ENCODE peak calls at places on chromosomes 1 and 21, in four cellular contexts. One of them, this sample, is unnamed.

GRCh38 chr1:242691603-242691945 is 167.1 kb upstream of the PLD5 start:
- DNase-seq in adrenal gland: no peak
- DNase-seq in NB4: no peak
- DNase-seq in tibial nerve: no peak
- DNase-seq in this sample: no peak

GRCh38 chr1:171245458-171246064 is 2.7 kb upstream of the FMO1 start:
- DNase-seq in adrenal gland: peak
- DNase-seq in NB4: peak
- DNase-seq in tibial nerve: peak
- DNase-seq in this sample: no peak

GRCh38 chr1:116474921-116475849 is 95.6 kb downstream of the CD58 start:
- DNase-seq in adrenal gland: no peak
- DNase-seq in NB4: no peak
- DNase-seq in tibial nerve: no peak
- DNase-seq in this sample: no peak

GRCh38 chr1:59750612-59751395 is 63.9 kb upstream of the HOOK1 start:
- DNase-seq in adrenal gland: peak
- DNase-seq in NB4: no peak
- DNase-seq in tibial nerve: peak
- DNase-seq in this sample: no peak

GRCh38 chr1:25095635-25096200 is 136.6 kb downstream of the SYF2 start:
- DNase-seq in adrenal gland: no peak
- DNase-seq in NB4: peak
- DNase-seq in tibial nerve: no peak
- DNase-seq in this sample: no peak

GRCh38 chr21:14454642-14455009 is 71.7 kb upstream of the HSPA13 start:
- DNase-seq in adrenal gland: no peak
- DNase-seq in NB4: no peak
- DNase-seq in tibial nerve: no peak
- DNase-seq in this sample: no peak

GRCh38 chr1:119613769-119614358 is 34.2 kb downstream of the ZNF697 start:
- DNase-seq in adrenal gland: peak
- DNase-seq in NB4: peak
- DNase-seq in tibial nerve: peak
- DNase-seq in this sample: peak

GRCh38 chr1:30353637-30354036 is 369.7 kb downstream of the MATN1 start:
- DNase-seq in adrenal gland: no peak
- DNase-seq in NB4: no peak
- DNase-seq in tibial nerve: no peak
- DNase-seq in this sample: no peak

GRCh38 chr1:226452981-226453380 is 45.1 kb upstream of the PARP1 start:
- DNase-seq in adrenal gland: no peak
- DNase-seq in NB4: no peak
- DNase-seq in tibial nerve: no peak
- DNase-seq in this sample: no peak

GRCh38 chr1:110610084-110610483 is 3.9 kb upstream of the KCNA2 start:
- DNase-seq in adrenal gland: no peak
- DNase-seq in NB4: no peak
- DNase-seq in tibial nerve: no peak
- DNase-seq in this sample: peak

GRCh38 chr1:219072329-219072728 is 101.3 kb upstream of the LYPLAL1 start:
- DNase-seq in adrenal gland: no peak
- DNase-seq in NB4: no peak
- DNase-seq in tibial nerve: no peak
- DNase-seq in this sample: no peak

GRCh38 chr1:219081943-219082925 is 91.4 kb upstream of the LYPLAL1 start:
- DNase-seq in adrenal gland: no peak
- DNase-seq in NB4: peak
- DNase-seq in tibial nerve: no peak
- DNase-seq in this sample: no peak

GRCh38 chr1:219074084-219074728 is 99.5 kb upstream of the LYPLAL1 start:
- DNase-seq in adrenal gland: no peak
- DNase-seq in NB4: no peak
- DNase-seq in tibial nerve: no peak
- DNase-seq in this sample: no peak

GRCh38 chr1:219071209-219071608 is 102.5 kb upstream of the LYPLAL1 start:
- DNase-seq in adrenal gland: no peak
- DNase-seq in NB4: no peak
- DNase-seq in tibial nerve: no peak
- DNase-seq in this sample: no peak

DNA sequence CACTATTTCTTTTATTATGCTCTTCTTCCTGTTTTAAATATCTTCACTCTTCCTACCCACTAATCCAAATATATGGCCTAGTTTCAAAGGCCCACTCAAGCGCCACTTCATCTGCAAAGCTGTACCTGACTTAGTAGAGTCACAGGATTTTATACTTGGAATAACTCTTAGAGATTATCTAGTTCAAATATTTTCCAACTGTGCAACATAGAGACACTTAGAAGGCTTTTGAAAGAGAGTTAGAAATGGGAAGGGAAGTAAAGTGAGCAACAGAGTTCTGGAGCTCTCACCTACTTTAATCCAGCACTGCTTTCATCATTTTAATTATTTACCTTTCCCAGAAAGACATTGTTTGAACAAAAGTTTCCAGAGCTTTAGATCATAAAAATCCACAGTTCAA is 97.1 kb upstream of the LYPLAL1 start:
- DNase-seq in adrenal gland: no peak
- DNase-seq in NB4: no peak
- DNase-seq in tibial nerve: no peak
- DNase-seq in this sample: no peak
- TF ChIP-seq CTCF in adrenal gland: no peak
- TF ChIP-seq CTCF in NB4: no peak
- TF ChIP-seq CTCF in tibial nerve: no peak
- TF ChIP-seq CTCF in this sample: no peak

DNA sequence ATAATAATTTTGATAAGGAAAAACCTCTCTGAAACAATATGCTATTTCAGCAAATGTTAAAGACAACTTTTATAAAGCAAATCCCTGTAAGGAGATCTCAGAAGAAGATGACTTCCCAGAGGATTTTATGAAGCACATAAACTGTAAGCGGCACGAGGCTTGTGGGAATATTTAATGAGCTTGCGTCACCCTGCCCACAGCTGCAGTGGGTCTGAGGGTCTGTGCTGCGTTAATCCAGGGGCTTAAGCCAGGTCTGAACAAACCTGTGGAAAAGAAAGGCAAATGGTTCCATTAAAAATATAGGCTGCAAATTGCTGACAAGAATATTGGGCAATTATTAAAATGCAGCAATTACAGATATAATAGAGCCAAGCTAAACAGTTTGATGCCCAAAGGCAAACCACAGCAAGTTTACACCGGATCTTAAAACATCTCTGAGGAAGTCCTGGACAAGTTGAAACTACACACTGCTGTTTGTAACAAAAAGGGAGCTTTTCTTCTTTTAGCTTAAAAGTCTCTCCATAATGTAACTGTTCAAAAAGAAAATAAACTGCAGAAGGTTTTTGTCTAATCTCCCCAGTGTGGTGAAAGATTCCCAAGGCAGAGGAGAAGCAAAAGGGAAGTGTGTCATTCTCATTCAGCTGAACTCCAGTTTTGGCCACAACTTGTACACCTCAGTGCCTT is 21.8 kb downstream of the TGFBR3 start:
- DNase-seq in adrenal gland: no peak
- DNase-seq in NB4: peak
- DNase-seq in tibial nerve: no peak
- DNase-seq in this sample: no peak
- H3K4me3 ChIP-seq in adrenal gland: no peak
- H3K4me3 ChIP-seq in NB4: no peak
- H3K4me3 ChIP-seq in tibial nerve: no peak
- H3K4me3 ChIP-seq in this sample: no peak

GRCh38 chr1:5009376-5010065 is 355.1 kb downstream of the AJAP1 start:
- DNase-seq in adrenal gland: no peak
- DNase-seq in NB4: no peak
- DNase-seq in tibial nerve: no peak
- DNase-seq in this sample: peak
- TF ChIP-seq POLR2A in adrenal gland: no peak
- TF ChIP-seq POLR2A in NB4: no peak
- TF ChIP-seq POLR2A in tibial nerve: no peak
- TF ChIP-seq POLR2A in this sample: no peak

GRCh38 chr21:46552274-46552673 is 52.6 kb downstream of the S100B start:
- DNase-seq in adrenal gland: no peak
- DNase-seq in NB4: peak
- DNase-seq in tibial nerve: no peak
- DNase-seq in this sample: no peak

GRCh38 chr21:46550511-46550941 is 54.4 kb downstream of the S100B start:
- DNase-seq in adrenal gland: no peak
- DNase-seq in NB4: no peak
- DNase-seq in tibial nerve: no peak
- DNase-seq in this sample: peak

GRCh38 chr21:46549650-46550049 is 55.2 kb downstream of the S100B start:
- DNase-seq in adrenal gland: no peak
- DNase-seq in NB4: no peak
- DNase-seq in tibial nerve: no peak
- DNase-seq in this sample: peak

GRCh38 chr21:46552865-46553379 is 52.0 kb downstream of the S100B start:
- DNase-seq in adrenal gland: no peak
- DNase-seq in NB4: no peak
- DNase-seq in tibial nerve: no peak
- DNase-seq in this sample: no peak

DNA sequence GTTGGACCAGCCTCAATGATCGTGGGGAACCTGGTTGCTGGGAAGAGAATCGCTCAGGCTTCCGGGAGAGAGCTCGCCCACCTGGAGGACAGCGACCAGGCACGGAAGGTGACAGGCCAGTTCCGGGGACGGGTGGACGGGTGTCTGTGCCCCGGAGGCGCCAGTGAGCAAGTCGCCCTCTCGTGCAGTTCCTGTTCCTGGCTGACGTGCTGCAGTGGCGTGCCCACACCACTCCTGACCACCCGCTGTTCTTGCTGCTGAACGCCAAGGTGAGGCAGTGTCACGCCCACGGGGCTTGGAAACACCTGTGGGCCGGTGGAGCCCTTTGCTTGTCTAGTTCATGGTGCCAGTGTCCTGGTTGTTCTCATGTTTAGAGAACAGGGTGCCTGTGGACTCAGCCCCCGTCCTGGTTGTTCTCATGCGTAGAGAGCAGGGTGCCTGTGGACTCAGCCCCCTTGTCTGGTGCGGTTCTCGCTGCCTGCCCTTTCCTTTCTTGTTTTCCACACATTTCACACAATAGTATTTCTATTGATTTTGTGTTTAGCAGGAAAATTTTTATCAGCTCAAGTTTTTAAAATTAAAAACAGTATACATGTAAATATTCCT is 53.1 kb downstream of the S100B start:
- DNase-seq in adrenal gland: no peak
- DNase-seq in NB4: peak
- DNase-seq in tibial nerve: no peak
- DNase-seq in this sample: no peak
- TF ChIP-seq CTCF in adrenal gland: no peak
- TF ChIP-seq CTCF in NB4: no peak
- TF ChIP-seq CTCF in tibial nerve: no peak
- TF ChIP-seq CTCF in this sample: no peak

GRCh38 chr1:180920702-180921101 is 8.0 kb downstream of the KIAA1614 start:
- DNase-seq in adrenal gland: no peak
- DNase-seq in NB4: no peak
- DNase-seq in tibial nerve: no peak
- DNase-seq in this sample: no peak

GRCh38 chr1:180921891-180922636 is 9.4 kb downstream of the KIAA1614 start:
- DNase-seq in adrenal gland: no peak
- DNase-seq in NB4: no peak
- DNase-seq in tibial nerve: no peak
- DNase-seq in this sample: no peak

GRCh38 chr1:180922637-180923023 is 9.9 kb downstream of the KIAA1614 start:
- DNase-seq in adrenal gland: no peak
- DNase-seq in NB4: no peak
- DNase-seq in tibial nerve: no peak
- DNase-seq in this sample: no peak

GRCh38 chr1:180920193-180920592 is 7.5 kb downstream of the KIAA1614 start:
- DNase-seq in adrenal gland: no peak
- DNase-seq in NB4: no peak
- DNase-seq in tibial nerve: no peak
- DNase-seq in this sample: no peak

GRCh38 chr1:180921386-180921785 is 8.7 kb downstream of the KIAA1614 start:
- DNase-seq in adrenal gland: no peak
- DNase-seq in NB4: no peak
- DNase-seq in tibial nerve: no peak
- DNase-seq in this sample: no peak
- H3K4me3 ChIP-seq in adrenal gland: no peak
- H3K4me3 ChIP-seq in NB4: no peak
- H3K4me3 ChIP-seq in tibial nerve: no peak
- H3K4me3 ChIP-seq in this sample: no peak

DNA sequence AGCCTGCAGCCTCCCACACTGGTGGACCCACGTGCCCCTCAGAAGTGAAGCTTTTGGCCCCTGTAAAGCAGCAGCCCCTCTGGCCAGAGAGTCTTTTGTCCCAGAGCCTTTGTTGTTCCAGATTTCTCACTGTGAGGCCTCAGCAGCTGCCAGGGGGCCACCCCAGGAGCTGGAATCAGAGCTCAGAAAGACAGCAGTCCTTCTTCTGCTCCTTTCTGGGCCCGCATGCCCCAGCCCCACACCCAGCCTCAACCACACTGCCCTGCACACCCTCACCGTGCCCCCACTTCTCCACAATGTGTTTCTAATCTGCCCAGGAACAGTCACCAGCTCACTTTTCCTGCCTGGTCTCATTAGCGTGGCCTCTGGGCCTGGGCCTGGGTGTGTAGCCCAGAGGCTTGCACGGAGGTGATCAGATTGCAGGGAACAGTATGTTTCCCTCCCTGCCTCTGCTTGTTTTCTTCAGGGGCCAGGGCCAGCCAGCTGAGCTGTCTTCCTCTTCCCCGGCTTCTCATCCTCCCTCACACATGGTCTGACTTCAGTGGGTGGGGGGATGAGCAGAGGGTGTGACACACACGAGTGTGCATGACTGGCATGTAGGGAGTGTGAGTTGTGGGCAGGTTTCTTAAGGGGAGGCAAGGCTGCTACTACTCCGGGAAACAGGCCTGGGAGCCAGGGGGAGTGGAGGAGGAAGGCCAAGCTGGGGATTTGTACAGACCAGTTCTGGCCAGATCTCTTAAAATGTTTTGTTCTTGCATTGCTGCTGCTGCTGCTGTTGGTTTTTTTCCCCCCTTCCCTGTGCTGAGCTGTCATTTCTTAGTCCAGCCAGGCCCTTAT is 82.5 kb upstream of the ZNF648 start:
- DNase-seq in adrenal gland: peak
- DNase-seq in NB4: peak
- DNase-seq in tibial nerve: peak
- DNase-seq in this sample: peak
- TF ChIP-seq POLR2A in adrenal gland: no peak
- TF ChIP-seq POLR2A in NB4: no peak
- TF ChIP-seq POLR2A in tibial nerve: peak
- TF ChIP-seq POLR2A in this sample: no peak

GRCh38 chr1:66452162-66452561 is 81.8 kb upstream of the SGIP1 start:
- DNase-seq in adrenal gland: no peak
- DNase-seq in NB4: no peak
- DNase-seq in tibial nerve: no peak
- DNase-seq in this sample: no peak
- TF ChIP-seq CTCF in adrenal gland: no peak
- TF ChIP-seq CTCF in NB4: no peak
- TF ChIP-seq CTCF in tibial nerve: no peak
- TF ChIP-seq CTCF in this sample: no peak

GRCh38 chr1:199404191-199404590 is 623.3 kb upstream of the NR5A2 start:
- DNase-seq in adrenal gland: no peak
- DNase-seq in NB4: no peak
- DNase-seq in tibial nerve: no peak
- DNase-seq in this sample: no peak
- H3K4me3 ChIP-seq in adrenal gland: no peak
- H3K4me3 ChIP-seq in NB4: no peak
- H3K4me3 ChIP-seq in tibial nerve: no peak
- H3K4me3 ChIP-seq in this sample: no peak

GRCh38 chr1:45518910-45519309 is 2.8 kb downstream of the PRDX1 start:
- DNase-seq in adrenal gland: no peak
- DNase-seq in NB4: no peak
- DNase-seq in tibial nerve: no peak
- DNase-seq in this sample: no peak
- TF ChIP-seq POLR2A in adrenal gland: no peak
- TF ChIP-seq POLR2A in NB4: no peak
- TF ChIP-seq POLR2A in tibial nerve: no peak
- TF ChIP-seq POLR2A in this sample: no peak

This sample was measured in suprapubic skin.